ENCODE peak calls at places on chromosome 13, in five cellular contexts. One of them, this sample, is unnamed.

GRCh38 chr13:34696296-34696695 is 245.8 kb upstream of the NBEA start:
- DNase-seq in fibroblast of lung: no peak
- DNase-seq in mammary epithelial cell: no peak
- DNase-seq in HCT116: no peak
- DNase-seq in PC-3: no peak
- DNase-seq in this sample: no peak

GRCh38 chr13:71801781-71802180 is 65.2 kb downstream of the DACH1 start:
- DNase-seq in fibroblast of lung: no peak
- DNase-seq in mammary epithelial cell: no peak
- DNase-seq in HCT116: no peak
- DNase-seq in PC-3: no peak
- DNase-seq in this sample: peak; percentile 61

GRCh38 chr13:114226088-114226487 is 8.6 kb upstream of the CDC16 start:
- DNase-seq in fibroblast of lung: no peak
- DNase-seq in mammary epithelial cell: no peak
- DNase-seq in HCT116: no peak
- DNase-seq in PC-3: no peak
- DNase-seq in this sample: no peak

GRCh38 chr13:43203781-43204180 is 180.4 kb downstream of the DNAJC15 start:
- DNase-seq in fibroblast of lung: no peak
- DNase-seq in mammary epithelial cell: no peak
- DNase-seq in HCT116: no peak
- DNase-seq in PC-3: no peak
- DNase-seq in this sample: no peak

GRCh38 chr13:49308104-49308875 is 60.6 kb downstream of the CDADC1 start:
- DNase-seq in fibroblast of lung: peak; percentile 93
- DNase-seq in mammary epithelial cell: no peak
- DNase-seq in HCT116: no peak
- DNase-seq in PC-3: no peak
- DNase-seq in this sample: no peak

GRCh38 chr13:114128624-114129522 is 3.5 kb downstream of the RASA3 start:
- DNase-seq in fibroblast of lung: peak; percentile 85
- DNase-seq in mammary epithelial cell: no peak
- DNase-seq in HCT116: peak; percentile 72
- DNase-seq in PC-3: peak; percentile 77
- DNase-seq in this sample: no peak

GRCh38 chr13:79810671-79811070 is 329.7 kb downstream of the NDFIP2 start:
- DNase-seq in fibroblast of lung: peak; percentile 3
- DNase-seq in mammary epithelial cell: peak; percentile 22
- DNase-seq in HCT116: no peak
- DNase-seq in PC-3: peak; percentile 69
- DNase-seq in this sample: peak; percentile 29

GRCh38 chr13:96090240-96091101 is 564 bp downstream of the HS6ST3 start:
- DNase-seq in fibroblast of lung: no peak
- DNase-seq in mammary epithelial cell: no peak
- DNase-seq in HCT116: no peak
- DNase-seq in PC-3: no peak
- DNase-seq in this sample: peak; percentile 66

GRCh38 chr13:45196091-45196490 is 4.8 kb downstream of the KCTD4 start:
- DNase-seq in fibroblast of lung: no peak
- DNase-seq in mammary epithelial cell: no peak
- DNase-seq in HCT116: no peak
- DNase-seq in PC-3: no peak
- DNase-seq in this sample: no peak

GRCh38 chr13:97224544-97225324 is 2.6 kb downstream of the MBNL2 start:
- DNase-seq in fibroblast of lung: peak; percentile 64
- DNase-seq in mammary epithelial cell: peak; percentile 71
- DNase-seq in HCT116: no peak
- DNase-seq in PC-3: peak; percentile 71
- DNase-seq in this sample: no peak

GRCh38 chr13:104143760-104144406 is 1077.7 kb upstream of the SLC10A2 start:
- DNase-seq in fibroblast of lung: no peak
- DNase-seq in mammary epithelial cell: no peak
- DNase-seq in HCT116: no peak
- DNase-seq in PC-3: peak; percentile 1
- DNase-seq in this sample: peak; percentile 56

GRCh38 chr13:99757756-99758464 is 213.7 kb downstream of the ZIC5 start:
- DNase-seq in fibroblast of lung: no peak
- DNase-seq in mammary epithelial cell: no peak
- DNase-seq in HCT116: no peak
- DNase-seq in PC-3: no peak
- DNase-seq in this sample: no peak

GRCh38 chr13:76512676-76513277 is 373.4 kb downstream of the KCTD12 start:
- DNase-seq in fibroblast of lung: peak; percentile 97
- DNase-seq in mammary epithelial cell: peak; percentile 76
- DNase-seq in HCT116: no peak
- DNase-seq in PC-3: peak; percentile 87
- DNase-seq in this sample: no peak

GRCh38 chr13:32278456-32278855 is 36.7 kb downstream of the ZAR1L start:
- DNase-seq in fibroblast of lung: peak; percentile 54
- DNase-seq in mammary epithelial cell: peak; percentile 68
- DNase-seq in HCT116: no peak
- DNase-seq in PC-3: no peak
- DNase-seq in this sample: no peak

GRCh38 chr13:32080328-32080744 is 48.8 kb downstream of the FRY start:
- DNase-seq in fibroblast of lung: no peak
- DNase-seq in mammary epithelial cell: no peak
- DNase-seq in HCT116: no peak
- DNase-seq in PC-3: no peak
- DNase-seq in this sample: no peak

GRCh38 chr13:36675213-36675536 is 1.4 kb downstream of the SERTM1 start:
- DNase-seq in fibroblast of lung: no peak
- DNase-seq in mammary epithelial cell: no peak
- DNase-seq in HCT116: no peak
- DNase-seq in PC-3: no peak
- DNase-seq in this sample: peak; percentile 20

GRCh38 chr13:44191504-44192171 is 182.0 kb upstream of the SERP2 start:
- DNase-seq in fibroblast of lung: peak; percentile 91
- DNase-seq in mammary epithelial cell: peak; percentile 70
- DNase-seq in HCT116: peak; percentile 81
- DNase-seq in PC-3: peak; percentile 41
- DNase-seq in this sample: peak; percentile 83

GRCh38 chr13:76684336-76684735 is 201.9 kb downstream of the KCTD12 start:
- DNase-seq in fibroblast of lung: peak; percentile 41
- DNase-seq in mammary epithelial cell: no peak
- DNase-seq in HCT116: no peak
- DNase-seq in PC-3: no peak
- DNase-seq in this sample: no peak

GRCh38 chr13:102847272-102848234 is 1.7 kb downstream of the ERCC5 start:
- DNase-seq in fibroblast of lung: peak; percentile 70
- DNase-seq in mammary epithelial cell: peak; percentile 13
- DNase-seq in HCT116: peak; percentile 19
- DNase-seq in PC-3: peak; percentile 26
- DNase-seq in this sample: peak; percentile 46

GRCh38 chr13:101098873-101099272 is 317.4 kb downstream of the NALCN start:
- DNase-seq in fibroblast of lung: no peak
- DNase-seq in mammary epithelial cell: no peak
- DNase-seq in HCT116: no peak
- DNase-seq in PC-3: no peak
- DNase-seq in this sample: no peak

GRCh38 chr13:44474122-44474910 is 100.7 kb downstream of the SERP2 start:
- DNase-seq in fibroblast of lung: peak; percentile 29
- DNase-seq in mammary epithelial cell: no peak
- DNase-seq in HCT116: peak; percentile 75
- DNase-seq in PC-3: peak; percentile 57
- DNase-seq in this sample: no peak

GRCh38 chr13:24613755-24614154 is 66.5 kb upstream of the ATP12A start:
- DNase-seq in fibroblast of lung: no peak
- DNase-seq in mammary epithelial cell: no peak
- DNase-seq in HCT116: no peak
- DNase-seq in PC-3: no peak
- DNase-seq in this sample: no peak

GRCh38 chr13:59651479-59651878 is 512.2 kb downstream of the DIAPH3 start:
- DNase-seq in fibroblast of lung: no peak
- DNase-seq in mammary epithelial cell: no peak
- DNase-seq in HCT116: no peak
- DNase-seq in PC-3: no peak
- DNase-seq in this sample: no peak

GRCh38 chr13:76764429-76764828 is 121.8 kb downstream of the KCTD12 start:
- DNase-seq in fibroblast of lung: peak; percentile 47
- DNase-seq in mammary epithelial cell: no peak
- DNase-seq in HCT116: no peak
- DNase-seq in PC-3: peak; percentile 36
- DNase-seq in this sample: no peak

GRCh38 chr13:38947049-38947448 is 43.6 kb downstream of the STOML3 start:
- DNase-seq in fibroblast of lung: no peak
- DNase-seq in mammary epithelial cell: peak; percentile 19
- DNase-seq in HCT116: no peak
- DNase-seq in PC-3: no peak
- DNase-seq in this sample: no peak

GRCh38 chr13:29101404-29101803 is 281.3 kb downstream of the MTUS2 start:
- DNase-seq in fibroblast of lung: no peak
- DNase-seq in mammary epithelial cell: no peak
- DNase-seq in HCT116: no peak
- DNase-seq in PC-3: no peak
- DNase-seq in this sample: no peak

GRCh38 chr13:42680748-42681147 is 100.6 kb upstream of the FAM216B start:
- DNase-seq in fibroblast of lung: no peak
- DNase-seq in mammary epithelial cell: no peak
- DNase-seq in HCT116: no peak
- DNase-seq in PC-3: no peak
- DNase-seq in this sample: no peak

GRCh38 chr13:48634631-48635030 is 19.1 kb upstream of the CYSLTR2 start:
- DNase-seq in fibroblast of lung: no peak
- DNase-seq in mammary epithelial cell: no peak
- DNase-seq in HCT116: no peak
- DNase-seq in PC-3: no peak
- DNase-seq in this sample: no peak

GRCh38 chr13:110562696-110563462 is 1.4 kb upstream of the RAB20 start:
- DNase-seq in fibroblast of lung: no peak
- DNase-seq in mammary epithelial cell: no peak
- DNase-seq in HCT116: no peak
- DNase-seq in PC-3: no peak
- DNase-seq in this sample: no peak

GRCh38 chr13:76925115-76925514 is 23.2 kb upstream of the ACOD1 start:
- DNase-seq in fibroblast of lung: no peak
- DNase-seq in mammary epithelial cell: peak; percentile 67
- DNase-seq in HCT116: no peak
- DNase-seq in PC-3: peak; percentile 4
- DNase-seq in this sample: no peak

GRCh38 chr13:71685072-71685471 is 181.9 kb downstream of the DACH1 start:
- DNase-seq in fibroblast of lung: no peak
- DNase-seq in mammary epithelial cell: no peak
- DNase-seq in HCT116: no peak
- DNase-seq in PC-3: no peak
- DNase-seq in this sample: peak; percentile 65

GRCh38 chr13:60328073-60328472 is 68.9 kb upstream of the TDRD3 start:
- DNase-seq in fibroblast of lung: no peak
- DNase-seq in mammary epithelial cell: no peak
- DNase-seq in HCT116: no peak
- DNase-seq in PC-3: no peak
- DNase-seq in this sample: no peak

GRCh38 chr13:36089130-36089529 is 42.1 kb downstream of the DCLK1 start:
- DNase-seq in fibroblast of lung: no peak
- DNase-seq in mammary epithelial cell: no peak
- DNase-seq in HCT116: no peak
- DNase-seq in PC-3: no peak
- DNase-seq in this sample: no peak

GRCh38 chr13:96771501-96772367 is 222.5 kb downstream of the OXGR1 start:
- DNase-seq in fibroblast of lung: peak; percentile 22
- DNase-seq in mammary epithelial cell: no peak
- DNase-seq in HCT116: no peak
- DNase-seq in PC-3: no peak
- DNase-seq in this sample: no peak

GRCh38 chr13:114065926-114066774 is 66.3 kb downstream of the RASA3 start:
- DNase-seq in fibroblast of lung: no peak
- DNase-seq in mammary epithelial cell: no peak
- DNase-seq in HCT116: no peak
- DNase-seq in PC-3: no peak
- DNase-seq in this sample: no peak

GRCh38 chr13:75405976-75406703 is 75.8 kb downstream of the TBC1D4 start:
- DNase-seq in fibroblast of lung: peak; percentile 42
- DNase-seq in mammary epithelial cell: no peak
- DNase-seq in HCT116: no peak
- DNase-seq in PC-3: no peak
- DNase-seq in this sample: peak; percentile 30

GRCh38 chr13:99809931-99810330 is 161.6 kb downstream of the ZIC5 start:
- DNase-seq in fibroblast of lung: no peak
- DNase-seq in mammary epithelial cell: no peak
- DNase-seq in HCT116: no peak
- DNase-seq in PC-3: no peak
- DNase-seq in this sample: no peak

GRCh38 chr13:110797230-110797877 is 83.9 kb downstream of the ING1 start:
- DNase-seq in fibroblast of lung: no peak
- DNase-seq in mammary epithelial cell: no peak
- DNase-seq in HCT116: no peak
- DNase-seq in PC-3: peak; percentile 42
- DNase-seq in this sample: no peak

GRCh38 chr13:109255457-109255856 is 530.9 kb downstream of the IRS2 start:
- DNase-seq in fibroblast of lung: no peak
- DNase-seq in mammary epithelial cell: no peak
- DNase-seq in HCT116: no peak
- DNase-seq in PC-3: no peak
- DNase-seq in this sample: no peak
- TF ChIP-seq EZH2 in fibroblast of lung: no peak
- TF ChIP-seq EZH2 in mammary epithelial cell: no peak
- TF ChIP-seq EZH2 in HCT116: no peak
- TF ChIP-seq EZH2 in PC-3: no peak
- TF ChIP-seq EZH2 in this sample: no peak

GRCh38 chr13:26221399-26221720 is 754 bp downstream of the RNF6 start:
- DNase-seq in fibroblast of lung: no peak
- DNase-seq in mammary epithelial cell: no peak
- DNase-seq in HCT116: no peak
- DNase-seq in PC-3: no peak
- DNase-seq in this sample: no peak
- H3K9ac ChIP-seq in fibroblast of lung: peak overlapping the region; percentile 99
- H3K9ac ChIP-seq in mammary epithelial cell: peak overlapping the region; percentile 85
- H3K9ac ChIP-seq in HCT116: peak overlapping the region; percentile 94
- H3K9ac ChIP-seq in PC-3: peak overlapping the region; percentile 99
- H3K9ac ChIP-seq in this sample: peak overlapping the region; percentile 63

GRCh38 chr13:91174886-91175501 is 172.5 kb upstream of the MIR17HG start:
- DNase-seq in fibroblast of lung: no peak
- DNase-seq in mammary epithelial cell: no peak
- DNase-seq in HCT116: no peak
- DNase-seq in PC-3: no peak
- DNase-seq in this sample: no peak
- TF ChIP-seq EZH2 in fibroblast of lung: no peak
- TF ChIP-seq EZH2 in mammary epithelial cell: no peak
- TF ChIP-seq EZH2 in HCT116: no peak
- TF ChIP-seq EZH2 in PC-3: no peak
- TF ChIP-seq EZH2 in this sample: no peak

DNA sequence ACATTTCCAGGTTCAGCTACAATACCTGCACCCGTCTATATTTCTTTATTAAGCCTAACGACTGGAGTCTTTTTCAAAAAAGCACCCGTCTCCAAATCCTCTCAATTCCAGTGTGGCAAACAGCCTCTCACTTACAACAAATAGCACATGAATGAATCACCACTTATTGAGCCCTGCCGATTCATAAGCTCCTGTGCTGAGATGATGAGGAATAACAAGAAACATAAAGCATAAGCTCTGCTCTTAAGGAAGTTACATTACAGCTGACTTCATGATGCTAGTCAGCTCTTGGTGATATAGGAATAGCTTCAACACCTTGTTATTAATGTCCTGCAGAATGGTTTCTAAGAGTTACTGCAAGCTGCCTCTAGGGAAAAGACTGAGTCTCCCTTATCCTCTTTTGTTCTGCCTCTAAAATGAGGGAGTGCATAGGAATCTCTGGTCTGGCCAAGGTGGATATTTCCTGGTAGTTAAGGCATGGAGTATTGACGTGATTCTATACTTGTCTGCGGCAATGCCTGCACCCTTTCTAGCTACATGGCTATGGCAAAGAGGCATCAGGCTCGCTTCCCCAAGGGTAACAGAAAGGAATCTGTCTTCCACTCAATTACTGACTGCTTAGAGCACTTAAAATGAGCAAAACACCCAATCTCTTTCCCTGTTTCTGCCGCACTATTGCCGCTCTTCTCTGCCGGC is 195.7 kb downstream of the KLF12 start:
- DNase-seq in fibroblast of lung: peak; percentile 84
- DNase-seq in mammary epithelial cell: peak; percentile 78
- DNase-seq in HCT116: peak; percentile 18
- DNase-seq in PC-3: peak; percentile 75
- DNase-seq in this sample: no peak
- H3K9ac ChIP-seq in fibroblast of lung: no peak overlapping the region
- H3K9ac ChIP-seq in mammary epithelial cell: no peak overlapping the region
- H3K9ac ChIP-seq in HCT116: no peak overlapping the region
- H3K9ac ChIP-seq in PC-3: peak overlapping the region; percentile 18
- H3K9ac ChIP-seq in this sample: no peak overlapping the region

This sample was measured in neural progenitor cell.